ENCODE peak calls at places on chromosomes 4 and X, in four cellular contexts. C is fibroblast of mammary gland, J is mucosa of descending colon, E is foreskin keratinocyte. R is an unnamed sample.

GRCh38 chrX:152313529-152314302 is 137.4 kb downstream of the GABRA3 start:
- DNase-seq in C (no peak), J (no peak), E (no peak), R (no peak)

GRCh38 chrX:48910926-48911406 is 480 bp downstream of the SLC35A2 start:
- DNase-seq in C (peak), J (no peak), E (no peak), R (no peak)

GRCh38 chr4:112170451-112170993 is 25.3 kb downstream of the FAM241A start:
- DNase-seq in C (peak), J (no peak), E (peak), R (peak)

GRCh38 chrX:63506320-63506719 is 155.2 kb upstream of the SPIN4 start:
- DNase-seq in C (peak), J (no peak), E (no peak), R (peak)

GRCh38 chrX:39614680-39614998 is 483.1 kb downstream of the BCOR start:
- DNase-seq in C (no peak), J (no peak), E (no peak), R (no peak)

GRCh38 chrX:73215263-73215662 is 612 bp upstream of the NAP1L2 start:
- DNase-seq in C (no peak), J (no peak), E (no peak), R (no peak)

GRCh38 chr4:188107931-188108843 is 1.2 kb downstream of the TRIML2 start:
- DNase-seq in C (peak), J (no peak), E (peak), R (peak)

GRCh38 chr4:20259707-20260106 is 8.0 kb downstream of the SLIT2 start:
- DNase-seq in C (no peak), J (no peak), E (no peak), R (no peak)

GRCh38 chr4:149715822-149716585 is 99.6 kb downstream of the IQCM start:
- DNase-seq in C (no peak), J (peak), E (no peak), R (no peak)

GRCh38 chr4:173317003-173317402 is 17.2 kb downstream of the HMGB2 start:
- DNase-seq in C (no peak), J (no peak), E (no peak), R (no peak)

GRCh38 chr4:69649207-69649606 is 3.8 kb downstream of the UGT2A1 start:
- DNase-seq in C (no peak), J (no peak), E (no peak), R (peak)

GRCh38 chr4:174023641-174024040 is 259.8 kb downstream of the FBXO8 start:
- DNase-seq in C (peak), J (no peak), E (no peak), R (no peak)

GRCh38 chrX:104270212-104270611 is 15.5 kb upstream of the ESX1 start:
- DNase-seq in C (no peak), J (no peak), E (no peak), R (no peak)

GRCh38 chrX:52574416-52575275 is 57.8 kb upstream of the XAGE1B start:
- DNase-seq in C (peak), J (no peak), E (peak), R (peak)

GRCh38 chrX:31894152-31894551 is 822.3 kb upstream of the FTHL17 start:
- DNase-seq in C (no peak), J (no peak), E (no peak), R (no peak)

GRCh38 chrX:150690126-150690525 is 3.1 kb upstream of the MTMR1 start:
- DNase-seq in C (peak), J (no peak), E (peak), R (peak)

GRCh38 chr4:92236907-92237306 is 66.9 kb upstream of the GRID2 start:
- DNase-seq in C (peak), J (no peak), E (no peak), R (no peak)

GRCh38 chr4:167233523-167234387 is 539 bp downstream of the SPOCK3 start:
- DNase-seq in C (peak), J (no peak), E (no peak), R (no peak)

GRCh38 chrX:56978172-56978571 is 17.2 kb downstream of the SPIN3 start:
- DNase-seq in C (peak), J (no peak), E (peak), R (peak)
- TF ChIP-seq CTCF in C (peak), J (no peak), E (peak), R (peak)

GRCh38 chrX:85444613-85445012 is 65.1 kb upstream of the POF1B start:
- DNase-seq in C (no peak), J (no peak), E (no peak), R (no peak)
- TF ChIP-seq CTCF in C (no peak), J (no peak), E (no peak), R (no peak)

DNA sequence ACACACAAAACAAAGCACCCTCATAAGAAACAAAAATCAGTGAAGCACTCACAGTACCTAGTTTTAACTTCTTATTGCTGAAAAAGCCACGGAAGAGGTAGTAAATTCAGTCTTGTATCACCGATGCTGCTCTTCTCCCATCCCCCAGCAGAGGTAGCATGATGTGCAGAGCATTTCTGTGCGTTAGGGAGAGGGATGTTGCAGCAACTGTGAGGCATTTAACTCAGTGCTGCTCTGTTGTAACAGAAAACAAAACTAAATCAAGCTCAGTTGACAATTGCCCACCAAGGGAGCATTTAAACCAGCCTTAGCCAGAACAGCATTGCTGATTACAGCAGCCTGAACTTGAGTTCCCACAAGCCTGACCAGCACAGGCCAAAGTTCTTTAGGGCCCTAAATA is 1279.7 kb upstream of the ADGRL3 start:
- DNase-seq in C (no peak), J (no peak), E (no peak), R (no peak)
- TF ChIP-seq CTCF in C (no peak), J (no peak), E (no peak), R (no peak)

GRCh38 chr4:25564836-25565235 is 90.8 kb upstream of the SLC34A2 start:
- DNase-seq in C (no peak), J (no peak), E (no peak), R (no peak)

GRCh38 chr4:25560605-25561004 is 95.0 kb upstream of the SLC34A2 start:
- DNase-seq in C (no peak), J (no peak), E (no peak), R (no peak)

GRCh38 chr4:25559508-25559907 is 96.1 kb upstream of the SLC34A2 start:
- DNase-seq in C (no peak), J (no peak), E (no peak), R (no peak)

GRCh38 chr4:25567253-25567652 is 88.4 kb upstream of the SLC34A2 start:
- DNase-seq in C (no peak), J (no peak), E (no peak), R (no peak)

DNA sequence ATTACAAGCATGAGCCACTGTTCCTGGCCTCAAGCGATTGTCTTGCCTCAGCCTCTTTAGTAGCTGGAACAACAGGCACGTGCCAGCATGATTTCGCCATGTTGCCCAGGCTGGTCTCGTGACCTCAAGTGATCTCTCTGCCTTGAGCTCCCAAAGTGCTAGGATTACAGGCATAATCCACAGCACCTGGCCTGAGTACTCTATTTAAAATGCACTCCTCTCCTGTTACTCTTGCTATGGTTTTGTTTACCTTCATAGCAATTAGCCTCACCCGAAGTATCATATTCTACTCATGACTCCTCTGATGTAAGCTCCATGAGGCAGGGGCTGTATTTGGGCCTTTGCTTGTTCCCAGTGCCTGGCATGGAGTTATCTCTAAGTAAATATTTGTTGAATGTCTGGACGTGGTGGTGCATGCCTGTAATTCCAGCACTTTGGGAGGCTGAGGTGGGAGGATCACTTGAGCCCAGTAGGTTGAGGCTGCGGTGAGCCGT is 92.5 kb upstream of the SLC34A2 start:
- DNase-seq in C (no peak), J (no peak), E (peak), R (no peak)
- TF ChIP-seq CTCF in C (no peak), J (no peak), E (no peak), R (no peak)

R was measured in RWPE1.